ENCODE peak calls at places on chromosomes 4 and X, in six cellular contexts. N is globus pallidus; J is BJ; M is fibroblast of pulmonary artery; W is germinal center; I is activated naive CD8-positive, alpha-beta T cell treated with anti-CD3 and anti-CD28 coated beads, Interleukin-2, amount 50 U/mL, for 24 hours. S is an unnamed sample.

GRCh38 chr4:162522724-162523123 is 358.9 kb upstream of the FSTL5 start:
- DNase-seq in N (no peak), J (no peak), M (no peak), W (no peak), I (no peak), S (no peak)

GRCh38 chrX:10467793-10468192 is 152.6 kb downstream of the MID1 start:
- DNase-seq in N (no peak), J (no peak), M (peak), W (no peak), I (no peak), S (no peak)

GRCh38 chrX:130171446-130172126 is at the start of gene RAB33A:
- DNase-seq in N (peak), J (no peak), M (peak), W (peak), I (peak), S (no peak)

GRCh38 chr4:78693777-78694456 is 82.2 kb upstream of the BMP2K start:
- DNase-seq in N (no peak), J (peak), M (peak), W (no peak), I (no peak), S (no peak)

GRCh38 chr4:18075823-18076433 is 54.4 kb upstream of the LCORL start:
- DNase-seq in N (no peak), J (no peak), M (peak), W (no peak), I (peak), S (no peak)

GRCh38 chr4:152408514-152409327 is 127.2 kb downstream of the FBXW7 start:
- DNase-seq in N (peak), J (no peak), M (peak), W (peak), I (no peak), S (peak)

GRCh38 chr4:145788765-145789164 is 108.8 kb downstream of the C4orf51 start:
- DNase-seq in N (no peak), J (no peak), M (no peak), W (no peak), I (no peak), S (no peak)

GRCh38 chrX:65993915-65994460 is 45.9 kb downstream of the VSIG4 start:
- DNase-seq in N (no peak), J (no peak), M (no peak), W (no peak), I (no peak), S (no peak)

GRCh38 chr4:120995611-120996010 is 73.1 kb upstream of the PRDM5 start:
- DNase-seq in N (no peak), J (no peak), M (no peak), W (no peak), I (no peak), S (no peak)

GRCh38 chr4:157012781-157013180 is 41.2 kb upstream of the PDGFC start:
- DNase-seq in N (no peak), J (peak), M (peak), W (no peak), I (no peak), S (no peak)